ENCODE peak calls at places on chromosomes 13 and 19, in eight cellular contexts. D is stimulated activated CD8-positive, alpha-beta memory T cell treated with anti-CD3 and anti-CD28 coated beads, Interleukin-7, amount 100 ng/mL, for 24 hours; A is stimulated activated CD4-positive, alpha-beta T cell treated with anti-CD3 and anti-CD28 coated beads, Interleukin-2, amount 100 ng/mL, for 4 hours; M is NT2/D1; F is NCI-H1417; W is brain microvascular endothelial cell; Y is KG1; T is endothelial cell. V is an unnamed sample.

GRCh38 chr19:3413796-3414327 is 47.5 kb downstream of the NFIC start:
- DNase-seq in D (no peak), A (no peak), M (no peak), F (no peak), W (no peak), Y (no peak), T (no peak), V (no peak)

GRCh38 chr13:112531263-112531794 is 56.6 kb downstream of the TUBGCP3 start:
- DNase-seq in D (no peak), A (no peak), M (no peak), F (peak; percentile 28), W (no peak), Y (no peak), T (no peak), V (no peak)

GRCh38 chr13:45473627-45474026 is 8.9 kb downstream of the COG3 start:
- DNase-seq in D (no peak), A (no peak), M (no peak), F (no peak), W (peak; percentile 7), Y (no peak), T (no peak), V (no peak)

GRCh38 chr13:44989941-44990340 is 603 bp downstream of the GPALPP1 start:
- DNase-seq in D (no peak), A (no peak), M (no peak), F (no peak), W (no peak), Y (no peak), T (no peak), V (no peak)

GRCh38 chr13:98434060-98434459 is 142.8 kb downstream of the STK24 start:
- DNase-seq in D (no peak), A (no peak), M (no peak), F (no peak), W (no peak), Y (no peak), T (no peak), V (no peak)

GRCh38 chr13:49844191-49844590 is 51.7 kb upstream of the KPNA3 start:
- DNase-seq in D (no peak), A (no peak), M (no peak), F (no peak), W (no peak), Y (no peak), T (no peak), V (no peak)

GRCh38 chr19:13681509-13681908 is 82.8 kb upstream of the MRI1 start:
- DNase-seq in D (no peak), A (no peak), M (no peak), F (no peak), W (no peak), Y (no peak), T (no peak), V (no peak)

GRCh38 chr19:5696196-5697021 is 6.3 kb downstream of the RPL36 start:
- DNase-seq in D (no peak), A (no peak), M (no peak), F (no peak), W (no peak), Y (no peak), T (no peak), V (no peak)